ENCODE peak calls at places on chromosome 21, in five cellular contexts. S is tibial nerve, P is spleen, H is suprapubic skin, W is stomach. K is an unnamed sample.

GRCh38 chr21:41182547-41182946 is 14.6 kb downstream of the BACE2 start:
- DNase-seq in S (no peak), P (no peak), H (no peak), W (no peak), K (no peak)

GRCh38 chr21:39050839-39051560 is 132.3 kb downstream of the PSMG1 start:
- DNase-seq in S (no peak), P (no peak), H (no peak), W (no peak), K (no peak)

GRCh38 chr21:42163511-42163863 is 55.5 kb upstream of the ABCG1 start:
- DNase-seq in S (no peak), P (no peak), H (no peak), W (no peak), K (no peak)

GRCh38 chr21:39661121-39661520 is 48.4 kb downstream of the B3GALT5 start:
- DNase-seq in S (no peak), P (peak; percentile 54), H (no peak), W (no peak), K (no peak)

GRCh38 chr21:45562965-45563364 is 20.7 kb upstream of the SLC19A1 start:
- DNase-seq in S (no peak), P (no peak), H (peak; percentile 1), W (no peak), K (no peak)

GRCh38 chr21:39915881-39916280 is 48.6 kb downstream of the PCP4 start:
- DNase-seq in S (no peak), P (no peak), H (no peak), W (no peak), K (no peak)

GRCh38 chr21:29658177-29658933 is 281.4 kb downstream of the GRIK1 start:
- DNase-seq in S (no peak), P (no peak), H (no peak), W (no peak), K (no peak)

GRCh38 chr21:39221282-39221996 is 38.2 kb upstream of the PSMG1 start:
- DNase-seq in S (no peak), P (no peak), H (no peak), W (no peak), K (no peak)

GRCh38 chr21:40901690-40902089 is 54.7 kb upstream of the DSCAM start:
- DNase-seq in S (no peak), P (no peak), H (no peak), W (peak; percentile 51), K (no peak)

GRCh38 chr21:15457962-15458361 is 271.8 kb upstream of the USP25 start:
- DNase-seq in S (no peak), P (no peak), H (no peak), W (no peak), K (no peak)

DNA sequence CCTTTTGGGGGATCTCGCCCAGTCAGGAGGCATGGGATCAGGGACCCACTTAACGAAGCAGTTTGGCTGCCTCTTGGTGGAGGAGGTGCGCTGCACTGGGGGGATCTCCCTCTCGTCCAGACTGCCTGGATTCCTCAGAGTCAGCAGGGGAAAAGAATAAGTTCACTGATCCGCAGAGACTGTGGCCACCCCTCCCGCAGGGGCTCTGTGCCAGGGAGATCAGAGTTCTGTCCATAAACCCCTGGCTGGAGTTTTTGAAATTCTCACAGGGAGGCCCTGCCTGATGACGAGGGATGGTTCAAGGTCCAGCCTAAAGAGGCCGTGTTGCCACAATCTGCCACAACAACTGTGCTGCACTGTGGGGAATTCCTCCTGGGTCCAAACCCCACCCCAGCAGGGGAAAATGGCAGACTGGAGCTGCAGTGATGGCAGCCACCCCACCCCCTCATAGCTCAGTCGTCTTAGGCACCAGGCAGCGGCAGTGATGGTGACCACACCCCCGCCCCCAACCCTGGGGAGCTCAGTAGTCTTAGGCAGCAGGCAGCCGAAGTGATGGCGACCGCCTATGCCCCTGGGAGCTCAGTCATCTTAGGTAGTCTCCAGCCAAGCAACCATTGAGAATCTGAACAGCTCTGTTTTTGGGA is 273.8 kb upstream of the USP25 start:
- DNase-seq in S (no peak), P (peak; percentile 62), H (no peak), W (no peak), K (no peak)
- TF ChIP-seq POLR2A in S (no peak), P (no peak), H (no peak), W (no peak), K (no peak)

GRCh38 chr21:34820051-34820450 is 151.3 kb downstream of the CLIC6 start:
- DNase-seq in S (no peak), P (no peak), H (no peak), W (no peak), K (no peak)
- H3K36me3 ChIP-seq in S (no peaks in the 10 kb centered on the region), P (peaks cover 100% of the 10 kb centered on the region), H (peaks cover 14% of the 10 kb centered on the region), W (peaks cover 8% of the 10 kb centered on the region), K (no peaks in the 10 kb centered on the region)

GRCh38 chr21:25790122-25790951 is 55.6 kb downstream of the GABPA start:
- DNase-seq in S (no peak), P (no peak), H (no peak), W (no peak), K (no peak)
- TF ChIP-seq CTCF in S (peak; percentile 35), P (no peak), H (no peak), W (no peak), K (no peak)

GRCh38 chr21:44483288-44484237 is 28.3 kb downstream of the LRRC3 start:
- DNase-seq in S (no peak), P (peak; percentile 43), H (no peak), W (no peak), K (no peak)

GRCh38 chr21:44485254-44485793 is 30.0 kb downstream of the LRRC3 start:
- DNase-seq in S (no peak), P (peak; percentile 79), H (no peak), W (no peak), K (peak; percentile 43)

GRCh38 chr21:44484498-44485253 is 29.4 kb downstream of the LRRC3 start:
- DNase-seq in S (no peak), P (peak; percentile 11), H (no peak), W (no peak), K (no peak)

GRCh38 chr21:44480200-44481065 is 25.1 kb downstream of the LRRC3 start:
- DNase-seq in S (no peak), P (peak; percentile 66), H (no peak), W (no peak), K (no peak)

GRCh38 chr21:44482581-44483287 is 27.4 kb downstream of the LRRC3 start:
- DNase-seq in S (no peak), P (peak; percentile 39), H (no peak), W (no peak), K (no peak)
- TF ChIP-seq POLR2A in S (no peak), P (no peak), H (no peak), W (no peak), K (no peak)

GRCh38 chr21:44039828-44040227 is 27.7 kb downstream of the TRAPPC10 start:
- DNase-seq in S (no peak), P (no peak), H (no peak), W (no peak), K (no peak)

GRCh38 chr21:44047996-44048560 is 36.0 kb downstream of the TRAPPC10 start:
- DNase-seq in S (no peak), P (no peak), H (no peak), W (no peak), K (no peak)

GRCh38 chr21:44038063-44038462 is 26.0 kb downstream of the TRAPPC10 start:
- DNase-seq in S (no peak), P (no peak), H (no peak), W (no peak), K (no peak)

GRCh38 chr21:44046734-44047133 is 34.6 kb downstream of the TRAPPC10 start:
- DNase-seq in S (no peak), P (no peak), H (no peak), W (no peak), K (no peak)

DNA sequence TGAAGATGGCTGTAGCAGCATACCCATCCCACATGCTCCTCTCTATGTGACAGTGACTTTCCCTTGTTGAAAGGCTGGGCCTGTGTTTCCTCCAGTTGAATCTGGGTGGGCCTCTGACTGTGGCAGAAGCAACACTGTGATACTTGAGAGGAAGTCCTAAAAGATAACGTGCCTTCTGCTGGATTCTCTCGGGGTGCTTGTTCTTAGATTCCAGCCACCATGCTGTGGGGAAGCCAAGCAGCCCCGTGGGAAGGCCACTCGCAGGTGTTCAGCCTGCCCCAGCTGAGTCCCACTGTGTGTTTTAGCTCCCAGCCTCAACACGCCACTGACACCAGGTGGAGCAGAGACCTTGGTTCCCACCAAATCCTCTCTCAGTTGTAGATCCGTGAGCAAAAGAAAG is 31.5 kb downstream of the TRAPPC10 start:
- DNase-seq in S (no peak), P (no peak), H (no peak), W (no peak), K (no peak)
- H3K36me3 ChIP-seq in S (no peaks in the 10 kb centered on the region), P (peaks cover 67% of the 10 kb centered on the region), H (peaks cover 18% of the 10 kb centered on the region), W (peaks cover 12% of the 10 kb centered on the region), K (no peaks in the 10 kb centered on the region)

DNA sequence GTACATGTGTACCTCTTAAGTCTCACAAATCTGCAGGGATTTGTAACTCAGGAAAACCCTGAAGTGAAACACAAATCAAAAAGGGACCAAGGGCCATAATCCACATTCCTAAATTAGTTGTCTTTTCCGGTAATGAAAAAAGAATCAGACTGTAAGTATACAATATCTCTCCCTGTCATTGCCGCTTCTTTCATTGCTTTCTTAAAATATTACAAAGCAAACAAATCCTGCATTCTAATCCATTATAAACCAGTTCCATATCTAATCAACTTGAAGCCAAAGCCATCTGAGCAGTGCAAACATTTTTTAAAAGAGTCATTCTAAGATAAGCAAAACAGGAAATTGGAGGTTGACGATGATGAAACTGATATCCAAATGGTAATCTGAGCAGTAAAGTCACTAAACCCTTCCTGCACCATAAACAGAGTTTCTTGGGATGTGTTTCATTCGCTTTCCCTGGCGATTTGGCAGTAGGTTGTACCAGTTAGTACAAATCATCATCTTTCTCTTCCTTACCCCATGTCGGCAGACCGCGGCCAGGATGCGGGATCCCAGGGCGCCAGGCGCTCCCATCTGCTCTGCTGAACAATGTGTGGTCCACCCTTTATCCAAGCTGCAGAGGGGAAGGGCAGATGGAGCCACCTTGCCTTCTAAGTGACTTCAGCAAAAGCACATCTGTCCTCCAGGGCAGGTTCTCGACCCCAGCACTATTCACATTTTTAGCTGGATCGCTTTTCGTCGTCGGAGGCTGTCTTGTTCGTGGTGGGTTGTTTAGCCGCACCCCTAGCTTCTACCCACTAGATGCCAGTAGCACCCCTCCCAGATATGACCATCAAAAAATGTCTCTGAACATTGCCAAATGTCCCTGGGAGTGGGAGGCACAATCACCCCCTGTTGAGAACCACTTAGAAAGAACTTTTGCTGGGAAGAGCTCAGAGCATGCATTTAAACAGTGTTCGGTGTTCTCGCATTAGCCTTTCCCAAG is 58.4 kb upstream of the SIM2 start:
- DNase-seq in S (no peak), P (no peak), H (no peak), W (no peak), K (no peak)
- TF ChIP-seq CTCF in S (no peak), P (no peak), H (no peak), W (no peak), K (no peak)

GRCh38 chr21:33552999-33553598 is 10.3 kb downstream of the SON start:
- DNase-seq in S (no peak), P (no peak), H (no peak), W (no peak), K (no peak)
- TF ChIP-seq POLR2A in S (no peak), P (no peak), H (no peak), W (no peak), K (no peak)

DNA sequence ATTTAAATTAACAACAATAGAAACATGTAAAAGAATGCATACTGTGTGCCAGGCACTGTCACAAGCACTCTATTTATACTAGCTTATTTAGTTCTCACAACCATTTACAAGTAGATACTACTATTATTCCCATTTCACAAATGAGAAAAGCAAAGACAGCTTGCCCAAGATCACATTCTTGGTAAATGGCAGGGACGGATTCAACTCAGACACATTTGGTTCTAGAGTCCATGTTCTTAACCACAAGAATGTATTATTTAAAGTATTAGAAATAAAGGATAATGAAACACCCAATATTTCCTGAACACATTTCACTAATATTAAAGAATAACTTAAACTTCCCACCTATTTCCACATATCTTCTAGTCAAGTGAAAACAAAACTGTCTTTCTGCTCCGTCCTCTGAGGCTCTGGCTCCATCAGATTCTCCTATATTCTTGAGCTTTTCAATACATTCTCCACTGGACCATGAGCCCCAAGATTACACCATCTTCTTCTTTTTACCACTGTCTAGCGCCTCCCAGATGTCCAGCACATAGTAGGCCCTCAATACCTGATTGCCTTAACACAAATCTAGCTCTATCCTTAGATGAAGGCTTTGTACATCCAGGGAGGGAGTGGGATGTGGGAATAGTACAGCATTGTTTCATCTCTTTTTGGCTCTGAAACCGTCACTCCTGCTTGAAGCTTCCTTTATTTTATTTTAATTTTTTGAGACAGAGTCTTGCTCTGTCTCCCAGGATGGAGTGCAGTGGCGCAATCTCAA is 29.3 kb downstream of the SOD1 start:
- DNase-seq in S (no peak), P (no peak), H (no peak), W (no peak), K (no peak)
- H3K36me3 ChIP-seq in S (no peaks in the 10 kb centered on the region), P (peaks cover 100% of the 10 kb centered on the region), H (peaks cover 97% of the 10 kb centered on the region), W (peaks cover 43% of the 10 kb centered on the region), K (no peaks in the 10 kb centered on the region)